ENCODE peak calls at places on chromosome 18, in ten cellular contexts. One of them, this sample, is unnamed.

GRCh38 chr18:79927597-79928562 is 23.6 kb downstream of the SLC66A2 start:
- DNase-seq in tibial artery: peak
- DNase-seq in pancreas: no peak
- DNase-seq in brain microvascular endothelial cell: no peak
- DNase-seq in MM.1S: no peak
- DNase-seq in effector memory CD4-positive, alpha-beta T cell: no peak
- DNase-seq in ascending aorta: no peak
- DNase-seq in PC-3: no peak
- DNase-seq in prostate gland: no peak
- DNase-seq in lung: no peak
- DNase-seq in this sample: peak

GRCh38 chr18:2857491-2858063 is 10.8 kb downstream of the EMILIN2 start:
- DNase-seq in tibial artery: peak
- DNase-seq in pancreas: no peak
- DNase-seq in brain microvascular endothelial cell: peak
- DNase-seq in MM.1S: no peak
- DNase-seq in effector memory CD4-positive, alpha-beta T cell: no peak
- DNase-seq in ascending aorta: peak
- DNase-seq in PC-3: no peak
- DNase-seq in prostate gland: no peak
- DNase-seq in lung: peak
- DNase-seq in this sample: peak

GRCh38 chr18:69161383-69162028 is 239.2 kb upstream of the DOK6 start:
- DNase-seq in tibial artery: no peak
- DNase-seq in pancreas: no peak
- DNase-seq in brain microvascular endothelial cell: peak
- DNase-seq in MM.1S: no peak
- DNase-seq in effector memory CD4-positive, alpha-beta T cell: no peak
- DNase-seq in ascending aorta: no peak
- DNase-seq in PC-3: no peak
- DNase-seq in prostate gland: no peak
- DNase-seq in lung: no peak
- DNase-seq in this sample: no peak

GRCh38 chr18:43116699-43117294 is 1.3 kb upstream of the RIT2 start:
- DNase-seq in tibial artery: no peak
- DNase-seq in pancreas: no peak
- DNase-seq in brain microvascular endothelial cell: no peak
- DNase-seq in MM.1S: no peak
- DNase-seq in effector memory CD4-positive, alpha-beta T cell: no peak
- DNase-seq in ascending aorta: no peak
- DNase-seq in PC-3: no peak
- DNase-seq in prostate gland: no peak
- DNase-seq in lung: no peak
- DNase-seq in this sample: no peak

GRCh38 chr18:7524786-7525185 is 42.3 kb upstream of the PTPRM start:
- DNase-seq in tibial artery: no peak
- DNase-seq in pancreas: no peak
- DNase-seq in brain microvascular endothelial cell: peak
- DNase-seq in MM.1S: peak
- DNase-seq in effector memory CD4-positive, alpha-beta T cell: no peak
- DNase-seq in ascending aorta: no peak
- DNase-seq in PC-3: no peak
- DNase-seq in prostate gland: no peak
- DNase-seq in lung: no peak
- DNase-seq in this sample: no peak

GRCh38 chr18:74063023-74063422 is 84.6 kb downstream of the FBXO15 start:
- DNase-seq in tibial artery: no peak
- DNase-seq in pancreas: no peak
- DNase-seq in brain microvascular endothelial cell: no peak
- DNase-seq in MM.1S: no peak
- DNase-seq in effector memory CD4-positive, alpha-beta T cell: no peak
- DNase-seq in ascending aorta: no peak
- DNase-seq in PC-3: peak
- DNase-seq in prostate gland: no peak
- DNase-seq in lung: no peak
- DNase-seq in this sample: no peak

GRCh38 chr18:74862094-74862493 is 264.4 kb downstream of the ZNF407 start:
- DNase-seq in tibial artery: no peak
- DNase-seq in pancreas: no peak
- DNase-seq in brain microvascular endothelial cell: no peak
- DNase-seq in MM.1S: no peak
- DNase-seq in effector memory CD4-positive, alpha-beta T cell: no peak
- DNase-seq in ascending aorta: no peak
- DNase-seq in PC-3: no peak
- DNase-seq in prostate gland: no peak
- DNase-seq in lung: no peak
- DNase-seq in this sample: no peak

GRCh38 chr18:21448301-21448700 is 152.2 kb downstream of the ESCO1 start:
- DNase-seq in tibial artery: no peak
- DNase-seq in pancreas: no peak
- DNase-seq in brain microvascular endothelial cell: no peak
- DNase-seq in MM.1S: no peak
- DNase-seq in effector memory CD4-positive, alpha-beta T cell: no peak
- DNase-seq in ascending aorta: no peak
- DNase-seq in PC-3: no peak
- DNase-seq in prostate gland: no peak
- DNase-seq in lung: no peak
- DNase-seq in this sample: no peak

GRCh38 chr18:75364512-75364911 is 63.0 kb downstream of the SMIM21 start:
- DNase-seq in tibial artery: no peak
- DNase-seq in pancreas: no peak
- DNase-seq in brain microvascular endothelial cell: no peak
- DNase-seq in MM.1S: no peak
- DNase-seq in effector memory CD4-positive, alpha-beta T cell: no peak
- DNase-seq in ascending aorta: no peak
- DNase-seq in PC-3: no peak
- DNase-seq in prostate gland: no peak
- DNase-seq in lung: no peak
- DNase-seq in this sample: no peak

GRCh38 chr18:48700222-48700845 is 161.5 kb downstream of the CTIF start:
- DNase-seq in tibial artery: no peak
- DNase-seq in pancreas: no peak
- DNase-seq in brain microvascular endothelial cell: no peak
- DNase-seq in MM.1S: no peak
- DNase-seq in effector memory CD4-positive, alpha-beta T cell: no peak
- DNase-seq in ascending aorta: no peak
- DNase-seq in PC-3: no peak
- DNase-seq in prostate gland: no peak
- DNase-seq in lung: no peak
- DNase-seq in this sample: no peak

GRCh38 chr18:78929502-78929901 is 50.1 kb upstream of the SALL3 start:
- DNase-seq in tibial artery: no peak
- DNase-seq in pancreas: no peak
- DNase-seq in brain microvascular endothelial cell: no peak
- DNase-seq in MM.1S: no peak
- DNase-seq in effector memory CD4-positive, alpha-beta T cell: no peak
- DNase-seq in ascending aorta: no peak
- DNase-seq in PC-3: no peak
- DNase-seq in prostate gland: no peak
- DNase-seq in lung: no peak
- DNase-seq in this sample: no peak

GRCh38 chr18:31648966-31649429 is 35.4 kb downstream of the B4GALT6 start:
- DNase-seq in tibial artery: no peak
- DNase-seq in pancreas: no peak
- DNase-seq in brain microvascular endothelial cell: peak
- DNase-seq in MM.1S: no peak
- DNase-seq in effector memory CD4-positive, alpha-beta T cell: no peak
- DNase-seq in ascending aorta: no peak
- DNase-seq in PC-3: peak
- DNase-seq in prostate gland: no peak
- DNase-seq in lung: no peak
- DNase-seq in this sample: no peak

GRCh38 chr18:51082571-51083264 is 52.7 kb downstream of the SMAD4 start:
- DNase-seq in tibial artery: no peak
- DNase-seq in pancreas: no peak
- DNase-seq in brain microvascular endothelial cell: peak
- DNase-seq in MM.1S: no peak
- DNase-seq in effector memory CD4-positive, alpha-beta T cell: no peak
- DNase-seq in ascending aorta: no peak
- DNase-seq in PC-3: no peak
- DNase-seq in prostate gland: no peak
- DNase-seq in lung: no peak
- DNase-seq in this sample: no peak

GRCh38 chr18:79518028-79518682 is 122.4 kb downstream of the NFATC1 start:
- DNase-seq in tibial artery: no peak
- DNase-seq in pancreas: no peak
- DNase-seq in brain microvascular endothelial cell: no peak
- DNase-seq in MM.1S: no peak
- DNase-seq in effector memory CD4-positive, alpha-beta T cell: no peak
- DNase-seq in ascending aorta: no peak
- DNase-seq in PC-3: no peak
- DNase-seq in prostate gland: no peak
- DNase-seq in lung: no peak
- DNase-seq in this sample: peak

GRCh38 chr18:28078298-28078697 is 98.6 kb downstream of the CDH2 start:
- DNase-seq in tibial artery: no peak
- DNase-seq in pancreas: no peak
- DNase-seq in brain microvascular endothelial cell: no peak
- DNase-seq in MM.1S: no peak
- DNase-seq in effector memory CD4-positive, alpha-beta T cell: no peak
- DNase-seq in ascending aorta: no peak
- DNase-seq in PC-3: no peak
- DNase-seq in prostate gland: no peak
- DNase-seq in lung: no peak
- DNase-seq in this sample: no peak

GRCh38 chr18:11859282-11859797 is 8.1 kb downstream of the CHMP1B start:
- DNase-seq in tibial artery: no peak
- DNase-seq in pancreas: no peak
- DNase-seq in brain microvascular endothelial cell: no peak
- DNase-seq in MM.1S: no peak
- DNase-seq in effector memory CD4-positive, alpha-beta T cell: no peak
- DNase-seq in ascending aorta: no peak
- DNase-seq in PC-3: peak
- DNase-seq in prostate gland: no peak
- DNase-seq in lung: no peak
- DNase-seq in this sample: no peak

GRCh38 chr18:61998335-61998734 is 105.5 kb upstream of the RNF152 start:
- DNase-seq in tibial artery: no peak
- DNase-seq in pancreas: no peak
- DNase-seq in brain microvascular endothelial cell: no peak
- DNase-seq in MM.1S: no peak
- DNase-seq in effector memory CD4-positive, alpha-beta T cell: no peak
- DNase-seq in ascending aorta: no peak
- DNase-seq in PC-3: peak
- DNase-seq in prostate gland: no peak
- DNase-seq in lung: no peak
- DNase-seq in this sample: no peak

GRCh38 chr18:22560283-22560627 is 142.5 kb upstream of the CTAGE1 start:
- DNase-seq in tibial artery: no peak
- DNase-seq in pancreas: no peak
- DNase-seq in brain microvascular endothelial cell: no peak
- DNase-seq in MM.1S: no peak
- DNase-seq in effector memory CD4-positive, alpha-beta T cell: no peak
- DNase-seq in ascending aorta: no peak
- DNase-seq in PC-3: no peak
- DNase-seq in prostate gland: no peak
- DNase-seq in lung: no peak
- DNase-seq in this sample: no peak

GRCh38 chr18:1002653-1003178 is 98.0 kb downstream of the ADCYAP1 start:
- DNase-seq in tibial artery: no peak
- DNase-seq in pancreas: no peak
- DNase-seq in brain microvascular endothelial cell: no peak
- DNase-seq in MM.1S: no peak
- DNase-seq in effector memory CD4-positive, alpha-beta T cell: no peak
- DNase-seq in ascending aorta: no peak
- DNase-seq in PC-3: peak
- DNase-seq in prostate gland: no peak
- DNase-seq in lung: no peak
- DNase-seq in this sample: no peak

GRCh38 chr18:44732604-44733003 is 51.9 kb downstream of the SETBP1 start:
- DNase-seq in tibial artery: no peak
- DNase-seq in pancreas: peak
- DNase-seq in brain microvascular endothelial cell: no peak
- DNase-seq in MM.1S: no peak
- DNase-seq in effector memory CD4-positive, alpha-beta T cell: no peak
- DNase-seq in ascending aorta: no peak
- DNase-seq in PC-3: no peak
- DNase-seq in prostate gland: peak
- DNase-seq in lung: no peak
- DNase-seq in this sample: no peak
- H3K4me3 ChIP-seq in tibial artery: no peak
- H3K4me3 ChIP-seq in pancreas: no peak
- H3K4me3 ChIP-seq in brain microvascular endothelial cell: no peak
- H3K4me3 ChIP-seq in MM.1S: no peak
- H3K4me3 ChIP-seq in effector memory CD4-positive, alpha-beta T cell: no peak
- H3K4me3 ChIP-seq in ascending aorta: no peak
- H3K4me3 ChIP-seq in PC-3: no peak
- H3K4me3 ChIP-seq in prostate gland: no peak
- H3K4me3 ChIP-seq in lung: no peak
- H3K4me3 ChIP-seq in this sample: no peak

GRCh38 chr18:37499008-37499407 is 66.6 kb downstream of the CELF4 start:
- DNase-seq in tibial artery: no peak
- DNase-seq in pancreas: no peak
- DNase-seq in brain microvascular endothelial cell: no peak
- DNase-seq in MM.1S: no peak
- DNase-seq in effector memory CD4-positive, alpha-beta T cell: no peak
- DNase-seq in ascending aorta: no peak
- DNase-seq in PC-3: no peak
- DNase-seq in prostate gland: no peak
- DNase-seq in lung: no peak
- DNase-seq in this sample: no peak
- H3K27ac ChIP-seq in tibial artery: no peak
- H3K27ac ChIP-seq in pancreas: no peak
- H3K27ac ChIP-seq in brain microvascular endothelial cell: no peak
- H3K27ac ChIP-seq in MM.1S: no peak
- H3K27ac ChIP-seq in effector memory CD4-positive, alpha-beta T cell: no peak
- H3K27ac ChIP-seq in ascending aorta: no peak
- H3K27ac ChIP-seq in PC-3: no peak
- H3K27ac ChIP-seq in prostate gland: no peak
- H3K27ac ChIP-seq in lung: no peak
- H3K27ac ChIP-seq in this sample: no peak

GRCh38 chr18:57209697-57210096 is 62.8 kb downstream of the BOD1L2 start:
- DNase-seq in tibial artery: no peak
- DNase-seq in pancreas: no peak
- DNase-seq in brain microvascular endothelial cell: no peak
- DNase-seq in MM.1S: peak
- DNase-seq in effector memory CD4-positive, alpha-beta T cell: no peak
- DNase-seq in ascending aorta: no peak
- DNase-seq in PC-3: no peak
- DNase-seq in prostate gland: no peak
- DNase-seq in lung: no peak
- DNase-seq in this sample: no peak
- H3K4me3 ChIP-seq in tibial artery: no peak
- H3K4me3 ChIP-seq in pancreas: no peak
- H3K4me3 ChIP-seq in brain microvascular endothelial cell: no peak
- H3K4me3 ChIP-seq in MM.1S: peak
- H3K4me3 ChIP-seq in effector memory CD4-positive, alpha-beta T cell: no peak
- H3K4me3 ChIP-seq in ascending aorta: peak
- H3K4me3 ChIP-seq in PC-3: no peak
- H3K4me3 ChIP-seq in prostate gland: no peak
- H3K4me3 ChIP-seq in lung: no peak
- H3K4me3 ChIP-seq in this sample: no peak

DNA sequence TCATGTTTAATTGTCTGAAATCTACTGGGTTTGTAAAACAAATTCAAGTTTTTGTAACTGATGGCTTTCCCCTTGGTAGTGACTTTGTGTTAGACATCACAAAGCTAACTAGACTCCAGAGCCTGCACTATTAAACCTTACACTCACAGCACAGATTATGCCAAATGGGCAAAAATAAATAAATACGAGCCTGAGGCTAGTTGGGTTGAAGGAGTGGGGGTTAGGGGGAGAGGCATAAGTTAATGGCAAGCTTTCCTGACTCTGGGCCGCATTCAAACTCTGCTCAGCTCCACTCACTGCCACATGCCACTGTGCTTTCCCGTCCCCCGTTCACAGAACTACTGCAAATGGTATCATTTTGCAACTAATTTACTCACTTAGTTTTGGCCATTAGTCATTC is 1079.9 kb upstream of the PIK3C3 start:
- DNase-seq in tibial artery: no peak
- DNase-seq in pancreas: no peak
- DNase-seq in brain microvascular endothelial cell: no peak
- DNase-seq in MM.1S: no peak
- DNase-seq in effector memory CD4-positive, alpha-beta T cell: no peak
- DNase-seq in ascending aorta: no peak
- DNase-seq in PC-3: no peak
- DNase-seq in prostate gland: no peak
- DNase-seq in lung: no peak
- DNase-seq in this sample: no peak
- H3K27ac ChIP-seq in tibial artery: no peak
- H3K27ac ChIP-seq in pancreas: no peak
- H3K27ac ChIP-seq in brain microvascular endothelial cell: peak
- H3K27ac ChIP-seq in MM.1S: no peak
- H3K27ac ChIP-seq in effector memory CD4-positive, alpha-beta T cell: no peak
- H3K27ac ChIP-seq in ascending aorta: no peak
- H3K27ac ChIP-seq in PC-3: no peak
- H3K27ac ChIP-seq in prostate gland: no peak
- H3K27ac ChIP-seq in lung: no peak
- H3K27ac ChIP-seq in this sample: no peak

This sample was measured in colonic mucosa.